ENCODE peak calls at places on chromosomes 13 and 19, in four cellular contexts. One of them, this sample, is unnamed.

GRCh38 chr13:106599875-106600797 is 32.2 kb upstream of the ARGLU1 start:
- DNase-seq in activated CD8-positive, alpha-beta memory T cell treated with anti-CD3 and anti-CD28 coated beads for 4 hours: no peak
- DNase-seq in right cardiac atrium: no peak
- DNase-seq in MM.1S: no peak
- DNase-seq in this sample: no peak

GRCh38 chr13:92313382-92313781 is 913.2 kb upstream of the GPC6 start:
- DNase-seq in activated CD8-positive, alpha-beta memory T cell treated with anti-CD3 and anti-CD28 coated beads for 4 hours: no peak
- DNase-seq in right cardiac atrium: no peak
- DNase-seq in MM.1S: no peak
- DNase-seq in this sample: no peak

GRCh38 chr19:11446652-11447301 is 11.3 kb downstream of the PRKCSH start:
- DNase-seq in activated CD8-positive, alpha-beta memory T cell treated with anti-CD3 and anti-CD28 coated beads for 4 hours: no peak
- DNase-seq in right cardiac atrium: peak
- DNase-seq in MM.1S: peak
- DNase-seq in this sample: peak

GRCh38 chr19:28305513-28305912 is 907.4 kb downstream of the UQCRFS1 start:
- DNase-seq in activated CD8-positive, alpha-beta memory T cell treated with anti-CD3 and anti-CD28 coated beads for 4 hours: no peak
- DNase-seq in right cardiac atrium: no peak
- DNase-seq in MM.1S: no peak
- DNase-seq in this sample: peak

GRCh38 chr13:50226515-50227147 is 211.4 kb downstream of the KCNRG start:
- DNase-seq in activated CD8-positive, alpha-beta memory T cell treated with anti-CD3 and anti-CD28 coated beads for 4 hours: no peak
- DNase-seq in right cardiac atrium: no peak
- DNase-seq in MM.1S: no peak
- DNase-seq in this sample: no peak

GRCh38 chr13:30113983-30114491 is 193.3 kb downstream of the KATNAL1 start:
- DNase-seq in activated CD8-positive, alpha-beta memory T cell treated with anti-CD3 and anti-CD28 coated beads for 4 hours: no peak
- DNase-seq in right cardiac atrium: no peak
- DNase-seq in MM.1S: no peak
- DNase-seq in this sample: no peak

GRCh38 chr13:20973886-20974285 is 71.3 kb upstream of the XPO4 start:
- DNase-seq in activated CD8-positive, alpha-beta memory T cell treated with anti-CD3 and anti-CD28 coated beads for 4 hours: no peak
- DNase-seq in right cardiac atrium: no peak
- DNase-seq in MM.1S: no peak
- DNase-seq in this sample: no peak

GRCh38 chr19:35458821-35459391 is 10.8 kb downstream of the FFAR2 start:
- DNase-seq in activated CD8-positive, alpha-beta memory T cell treated with anti-CD3 and anti-CD28 coated beads for 4 hours: no peak
- DNase-seq in right cardiac atrium: no peak
- DNase-seq in MM.1S: no peak
- DNase-seq in this sample: peak

GRCh38 chr19:53945441-53945840 is 17.3 kb upstream of the CACNG8 start:
- DNase-seq in activated CD8-positive, alpha-beta memory T cell treated with anti-CD3 and anti-CD28 coated beads for 4 hours: no peak
- DNase-seq in right cardiac atrium: no peak
- DNase-seq in MM.1S: no peak
- DNase-seq in this sample: peak

GRCh38 chr19:1168877-1169791 is 4.9 kb downstream of the SBNO2 start:
- DNase-seq in activated CD8-positive, alpha-beta memory T cell treated with anti-CD3 and anti-CD28 coated beads for 4 hours: no peak
- DNase-seq in right cardiac atrium: peak
- DNase-seq in MM.1S: no peak
- DNase-seq in this sample: no peak

GRCh38 chr13:102286326-102286725 is 115.5 kb downstream of the FGF14 start:
- DNase-seq in activated CD8-positive, alpha-beta memory T cell treated with anti-CD3 and anti-CD28 coated beads for 4 hours: no peak
- DNase-seq in right cardiac atrium: no peak
- DNase-seq in MM.1S: no peak
- DNase-seq in this sample: no peak

GRCh38 chr19:29696045-29696682 is 18.9 kb downstream of the C19orf12 start:
- DNase-seq in activated CD8-positive, alpha-beta memory T cell treated with anti-CD3 and anti-CD28 coated beads for 4 hours: no peak
- DNase-seq in right cardiac atrium: no peak
- DNase-seq in MM.1S: no peak
- DNase-seq in this sample: no peak

GRCh38 chr19:54325194-54325621 is 12.2 kb upstream of the LILRA5 start:
- DNase-seq in activated CD8-positive, alpha-beta memory T cell treated with anti-CD3 and anti-CD28 coated beads for 4 hours: peak
- DNase-seq in right cardiac atrium: no peak
- DNase-seq in MM.1S: peak
- DNase-seq in this sample: peak

GRCh38 chr19:50197348-50197747 is 6.1 kb upstream of the MYH14 start:
- DNase-seq in activated CD8-positive, alpha-beta memory T cell treated with anti-CD3 and anti-CD28 coated beads for 4 hours: no peak
- DNase-seq in right cardiac atrium: no peak
- DNase-seq in MM.1S: no peak
- DNase-seq in this sample: no peak

GRCh38 chr19:8655340-8655709 is 24.9 kb downstream of the NFILZ start:
- DNase-seq in activated CD8-positive, alpha-beta memory T cell treated with anti-CD3 and anti-CD28 coated beads for 4 hours: no peak
- DNase-seq in right cardiac atrium: no peak
- DNase-seq in MM.1S: peak
- DNase-seq in this sample: peak

GRCh38 chr19:45995715-45996385 is 583 bp downstream of the CCDC61 start:
- DNase-seq in activated CD8-positive, alpha-beta memory T cell treated with anti-CD3 and anti-CD28 coated beads for 4 hours: no peak
- DNase-seq in right cardiac atrium: no peak
- DNase-seq in MM.1S: no peak
- DNase-seq in this sample: no peak

GRCh38 chr13:80778302-80778701 is 437.4 kb upstream of the SPRY2 start:
- DNase-seq in activated CD8-positive, alpha-beta memory T cell treated with anti-CD3 and anti-CD28 coated beads for 4 hours: no peak
- DNase-seq in right cardiac atrium: no peak
- DNase-seq in MM.1S: no peak
- DNase-seq in this sample: no peak

GRCh38 chr19:45160870-45161714 is at the start of gene NKPD1:
- DNase-seq in activated CD8-positive, alpha-beta memory T cell treated with anti-CD3 and anti-CD28 coated beads for 4 hours: no peak
- DNase-seq in right cardiac atrium: no peak
- DNase-seq in MM.1S: no peak
- DNase-seq in this sample: no peak

GRCh38 chr13:33764716-33765115 is 53.2 kb upstream of the RFC3 start:
- DNase-seq in activated CD8-positive, alpha-beta memory T cell treated with anti-CD3 and anti-CD28 coated beads for 4 hours: no peak
- DNase-seq in right cardiac atrium: no peak
- DNase-seq in MM.1S: no peak
- DNase-seq in this sample: no peak

GRCh38 chr13:60720590-60720989 is 323.6 kb downstream of the TDRD3 start:
- DNase-seq in activated CD8-positive, alpha-beta memory T cell treated with anti-CD3 and anti-CD28 coated beads for 4 hours: no peak
- DNase-seq in right cardiac atrium: no peak
- DNase-seq in MM.1S: no peak
- DNase-seq in this sample: no peak

GRCh38 chr13:65584126-65584525 is 1646.0 kb downstream of the PCDH9 start:
- DNase-seq in activated CD8-positive, alpha-beta memory T cell treated with anti-CD3 and anti-CD28 coated beads for 4 hours: no peak
- DNase-seq in right cardiac atrium: no peak
- DNase-seq in MM.1S: no peak
- DNase-seq in this sample: no peak

GRCh38 chr19:11382898-11383705 is 1.0 kb downstream of the EPOR start:
- DNase-seq in activated CD8-positive, alpha-beta memory T cell treated with anti-CD3 and anti-CD28 coated beads for 4 hours: no peak
- DNase-seq in right cardiac atrium: peak
- DNase-seq in MM.1S: no peak
- DNase-seq in this sample: peak

GRCh38 chr13:44884076-44884729 is 105.1 kb downstream of the NUFIP1 start:
- DNase-seq in activated CD8-positive, alpha-beta memory T cell treated with anti-CD3 and anti-CD28 coated beads for 4 hours: no peak
- DNase-seq in right cardiac atrium: no peak
- DNase-seq in MM.1S: no peak
- DNase-seq in this sample: no peak

GRCh38 chr19:11295665-11296245 is at the start of gene TSPAN16:
- DNase-seq in activated CD8-positive, alpha-beta memory T cell treated with anti-CD3 and anti-CD28 coated beads for 4 hours: no peak
- DNase-seq in right cardiac atrium: peak
- DNase-seq in MM.1S: no peak
- DNase-seq in this sample: peak

GRCh38 chr19:33683881-33684549 is 62.3 kb downstream of the CHST8 start:
- DNase-seq in activated CD8-positive, alpha-beta memory T cell treated with anti-CD3 and anti-CD28 coated beads for 4 hours: no peak
- DNase-seq in right cardiac atrium: peak
- DNase-seq in MM.1S: no peak
- DNase-seq in this sample: peak

GRCh38 chr13:29359181-29359580 is 236.3 kb downstream of the SLC7A1 start:
- DNase-seq in activated CD8-positive, alpha-beta memory T cell treated with anti-CD3 and anti-CD28 coated beads for 4 hours: no peak
- DNase-seq in right cardiac atrium: no peak
- DNase-seq in MM.1S: no peak
- DNase-seq in this sample: peak

GRCh38 chr19:3603121-3603841 is 3.4 kb downstream of the TBXA2R start:
- DNase-seq in activated CD8-positive, alpha-beta memory T cell treated with anti-CD3 and anti-CD28 coated beads for 4 hours: no peak
- DNase-seq in right cardiac atrium: no peak
- DNase-seq in MM.1S: no peak
- DNase-seq in this sample: no peak

GRCh38 chr19:29287061-29287460 is 74.1 kb upstream of the UQCRFS1 start:
- DNase-seq in activated CD8-positive, alpha-beta memory T cell treated with anti-CD3 and anti-CD28 coated beads for 4 hours: no peak
- DNase-seq in right cardiac atrium: no peak
- DNase-seq in MM.1S: no peak
- DNase-seq in this sample: no peak

GRCh38 chr13:40271511-40271910 is 394.9 kb downstream of the FOXO1 start:
- DNase-seq in activated CD8-positive, alpha-beta memory T cell treated with anti-CD3 and anti-CD28 coated beads for 4 hours: no peak
- DNase-seq in right cardiac atrium: peak
- DNase-seq in MM.1S: no peak
- DNase-seq in this sample: no peak

GRCh38 chr13:25046985-25047660 is 48.8 kb upstream of the PABPC3 start:
- DNase-seq in activated CD8-positive, alpha-beta memory T cell treated with anti-CD3 and anti-CD28 coated beads for 4 hours: no peak
- DNase-seq in right cardiac atrium: no peak
- DNase-seq in MM.1S: no peak
- DNase-seq in this sample: no peak

GRCh38 chr13:102983496-102983895 is 82.7 kb downstream of the SLC10A2 start:
- DNase-seq in activated CD8-positive, alpha-beta memory T cell treated with anti-CD3 and anti-CD28 coated beads for 4 hours: no peak
- DNase-seq in right cardiac atrium: no peak
- DNase-seq in MM.1S: no peak
- DNase-seq in this sample: no peak

GRCh38 chr19:13037718-13038117 is 42.4 kb downstream of the NFIX start:
- DNase-seq in activated CD8-positive, alpha-beta memory T cell treated with anti-CD3 and anti-CD28 coated beads for 4 hours: no peak
- DNase-seq in right cardiac atrium: no peak
- DNase-seq in MM.1S: no peak
- DNase-seq in this sample: no peak

This sample was measured in NB4.